ENCODE peak calls at places on chromosomes 2 and 18, in four cellular contexts. U is GM12878, M is SK-N-SH, S is suprapubic skin. O is an unnamed sample. For H3K4me1, the result is how much of the 10 kb centered on the place peaks cover.

GRCh38 chr2:84849271-84849952 is 31.5 kb downstream of the TRABD2A start:
- DNase-seq in S (no peak), U (no peak), M (no peak), O (no peak)

GRCh38 chr18:6537468-6537867 is 122.8 kb upstream of the L3MBTL4 start:
- DNase-seq in U (no peak), S (no peak), M (no peak), O (no peak)

GRCh38 chr18:45621068-45621511 is 5.8 kb downstream of the SLC14A2 start:
- DNase-seq in U (no peak), S (no peak), M (peak), O (no peak)

GRCh38 chr2:30334738-30335426 is 103.5 kb downstream of the LBH start:
- DNase-seq in S (no peak), U (peak), M (peak), O (no peak)

GRCh38 chr2:28978606-28979005 is 2.5 kb upstream of the TOGARAM2 start:
- DNase-seq in S (no peak), U (no peak), M (no peak), O (no peak)

GRCh38 chr2:215832791-215833190 is 180.6 kb downstream of the MREG start:
- DNase-seq in S (no peak), M (no peak), U (no peak), O (peak)

GRCh38 chr2:179850188-179850587 is 11.2 kb downstream of the ZNF385B start:
- DNase-seq in S (no peak), U (no peak), M (no peak), O (no peak)

GRCh38 chr2:20451346-20451745 is 4.5 kb downstream of the RHOB start:
- DNase-seq in U (no peak), M (no peak), S (no peak), O (peak)

GRCh38 chr18:37567994-37568359 is 2.4 kb upstream of the CELF4 start:
- DNase-seq in M (no peak), U (no peak), S (peak), O (no peak)

GRCh38 chr2:150339282-150339681 is 148.2 kb downstream of the RND3 start:
- DNase-seq in U (no peak), S (no peak), M (no peak), O (no peak)

GRCh38 chr2:201854221-201854801 is 48.0 kb downstream of the CDK15 start:
- DNase-seq in S (no peak), M (no peak), U (no peak), O (no peak)

GRCh38 chr2:3198119-3198518 is 179.5 kb downstream of the EIPR1 start:
- DNase-seq in S (no peak), M (peak), U (no peak), O (no peak)

GRCh38 chr18:63067939-63068338 is 251.6 kb downstream of the BCL2 start:
- DNase-seq in M (no peak), S (no peak), U (no peak), O (no peak)

GRCh38 chr2:237556773-237557632 is 9.4 kb upstream of the PRLH start:
- DNase-seq in U (peak), M (no peak), S (no peak), O (no peak)

GRCh38 chr2:159549234-159549633 is 67.1 kb downstream of the BAZ2B start:
- DNase-seq in S (no peak), M (no peak), U (no peak), O (no peak)

GRCh38 chr2:121502781-121503180 is 27.9 kb upstream of the RNU4ATAC start:
- DNase-seq in M (no peak), S (no peak), U (no peak), O (no peak)

GRCh38 chr18:74945774-74946545 is 263.0 kb downstream of the PTGR3 start:
- DNase-seq in S (no peak), M (no peak), U (no peak), O (no peak)

GRCh38 chr2:181025004-181025403 is 44.6 kb downstream of the UBE2E3 start:
- DNase-seq in M (no peak), S (no peak), U (no peak), O (no peak)

GRCh38 chr2:8893978-8894820 is 56.8 kb upstream of the KIDINS220 start:
- DNase-seq in M (no peak), U (no peak), S (no peak), O (no peak)

GRCh38 chr18:68426731-68427315 is 288.1 kb downstream of the TMX3 start:
- DNase-seq in S (no peak), M (no peak), U (no peak), O (no peak)

GRCh38 chr2:84919885-84920580 is 14.6 kb downstream of the TMSB10 start:
- DNase-seq in S (no peak), M (no peak), U (no peak), O (no peak)

GRCh38 chr18:58167073-58167472 is 123.0 kb downstream of the NEDD4L start:
- DNase-seq in M (no peak), S (no peak), U (no peak), O (no peak)

GRCh38 chr2:114442545-114442944 is at the start of gene DPP10:
- DNase-seq in M (no peak), U (no peak), S (no peak), O (no peak)

GRCh38 chr18:35311506-35311905 is 21.5 kb upstream of the ZSCAN30 start:
- DNase-seq in U (no peak), M (no peak), S (no peak), O (no peak)

GRCh38 chr2:10377052-10377746 is 70.9 kb downstream of the ODC1 start:
- DNase-seq in M (no peak), U (no peak), S (no peak), O (no peak)

GRCh38 chr2:148926291-148926961 is 51.4 kb downstream of the KIF5C start:
- DNase-seq in M (peak), U (peak), S (no peak), O (peak)

GRCh38 chr2:181570833-181571661 is 85.9 kb downstream of the CERKL start:
- DNase-seq in S (no peak), M (no peak), U (no peak), O (no peak)

GRCh38 chr2:113167115-113167932 is 6.4 kb upstream of the PSD4 start:
- DNase-seq in U (no peak), M (no peak), S (no peak), O (peak)

GRCh38 chr2:169259402-169259801 is 102.9 kb downstream of the LRP2 start:
- DNase-seq in U (no peak), S (no peak), M (no peak), O (no peak)

GRCh38 chr2:237199082-237199481 is 113.4 kb downstream of the COPS8 start:
- DNase-seq in M (no peak), U (no peak), S (no peak), O (no peak)

GRCh38 chr2:168039885-168040284 is 207.5 kb downstream of the STK39 start:
- DNase-seq in U (no peak), M (no peak), S (no peak), O (no peak)

GRCh38 chr18:29328932-29329331 is 1152.0 kb upstream of the CDH2 start:
- DNase-seq in M (no peak), S (no peak), U (no peak), O (no peak)

GRCh38 chr18:59715966-59716369 is 18.7 kb upstream of the CCBE1 start:
- DNase-seq in U (no peak), S (no peak), M (no peak), O (no peak)

GRCh38 chr18:79954791-79955190 is 3.3 kb upstream of the SLC66A2 start:
- DNase-seq in S (peak), U (no peak), M (no peak), O (no peak)

GRCh38 chr2:120108049-120108448 is 95.2 kb downstream of the EPB41L5 start:
- DNase-seq in M (peak), U (no peak), S (no peak), O (peak)

GRCh38 chr2:209367091-209367747 is 56.6 kb upstream of the MAP2 start:
- DNase-seq in M (no peak), U (no peak), S (no peak), O (no peak)

GRCh38 chr2:196696423-196697073 is 57.0 kb downstream of the CCDC150 start:
- DNase-seq in M (no peak), U (no peak), S (no peak), O (no peak)

GRCh38 chr2:230893338-230893737 is 28.6 kb downstream of the ITM2C start:
- DNase-seq in U (no peak), M (peak), S (no peak), O (no peak)

DNA sequence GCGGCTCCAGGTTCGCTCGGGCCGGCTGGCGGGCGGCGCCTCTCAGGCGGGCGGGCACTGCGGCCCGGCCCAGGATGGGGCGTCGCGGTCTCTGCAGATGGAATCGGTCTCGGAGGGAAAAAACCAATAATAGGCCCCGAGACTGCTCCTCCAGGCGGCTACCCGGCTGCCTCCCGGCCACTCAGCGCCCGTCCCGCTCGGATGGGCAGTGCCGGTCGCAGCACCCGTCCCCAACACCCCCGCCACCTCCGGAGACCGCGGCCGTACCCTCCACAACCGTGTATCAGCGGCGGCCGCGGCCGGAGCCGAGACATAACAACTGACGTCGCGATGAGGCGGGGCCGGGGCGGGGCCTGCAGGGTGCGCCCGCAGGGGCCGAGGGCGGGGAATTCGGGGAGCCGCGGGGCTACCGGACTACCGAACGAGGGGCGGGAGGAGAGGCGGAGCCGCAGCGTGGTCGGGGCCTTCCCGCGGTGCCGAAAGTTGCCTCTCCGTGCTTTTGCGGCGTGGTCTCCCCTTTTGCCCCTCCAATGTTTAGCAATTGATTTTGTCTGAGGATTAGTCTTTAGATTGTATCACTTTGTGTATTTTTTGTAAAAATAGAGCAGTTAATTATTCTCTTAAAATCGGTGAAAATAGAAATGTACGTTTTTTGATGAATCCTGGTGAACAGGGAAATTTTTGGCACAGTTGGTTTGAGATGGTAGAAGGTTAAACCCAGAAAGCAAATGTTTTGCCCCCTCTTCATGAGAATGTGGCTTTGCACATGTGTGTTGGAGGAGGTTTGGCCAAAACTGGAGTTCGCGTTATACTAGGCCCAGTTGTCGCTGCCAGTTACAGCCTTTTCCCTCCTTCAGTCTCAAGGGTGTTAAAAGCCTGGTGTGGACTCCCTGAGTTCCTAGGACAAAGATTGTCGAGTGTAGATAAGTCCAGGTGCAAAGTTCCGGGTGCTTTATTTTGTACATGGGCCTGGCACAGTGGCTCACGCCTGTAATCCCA is at the start of gene RNF103:
- DNase-seq in U (peak), S (peak), M (peak), O (peak)
- TF ChIP-seq EP300 in U (no peak), S (no peak), M (no peak), O (no peak)

DNA sequence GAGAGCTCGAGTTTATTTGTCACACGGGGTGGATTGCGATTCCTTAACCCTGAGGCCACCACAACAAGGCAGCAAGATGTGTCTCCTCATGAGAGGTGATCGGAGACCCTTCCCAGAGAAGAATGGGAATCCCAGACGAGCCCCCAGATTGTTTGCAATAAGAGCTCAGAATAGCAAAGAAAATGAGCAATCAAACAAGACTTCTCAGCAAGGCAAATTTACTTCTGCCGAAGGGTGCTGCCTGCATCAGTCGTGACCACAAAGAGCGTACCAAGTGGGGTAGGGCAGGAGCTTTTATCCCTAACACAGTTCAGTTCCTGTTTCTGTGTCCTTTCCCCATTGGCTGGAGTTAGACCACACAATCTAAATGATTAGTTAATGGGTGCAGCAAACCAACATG is 237.5 kb upstream of the SYT4 start:
- DNase-seq in S (no peak), M (no peak), U (no peak), O (no peak)
- H3K4me1 ChIP-seq in S (under half), M (under half), U (under half), O (under half)

GRCh38 chr2:151483546-151483945 is 73.8 kb downstream of the RIF1 start:
- DNase-seq in M (no peak), U (no peak), S (no peak), O (no peak)
- TF ChIP-seq POLR2AphosphoS5 in M (no peak), U (no peak), S (no peak), O (no peak)

GRCh38 chr18:12948055-12948804 is 419 bp downstream of the SEH1L start:
- DNase-seq in U (peak), S (peak), M (peak), O (peak)
- TF ChIP-seq EP300 in U (no peak), S (no peak), M (no peak), O (no peak)

GRCh38 chr2:208042450-208042849 is 17.1 kb upstream of the PLEKHM3 start:
- DNase-seq in U (no peak), S (no peak), M (no peak), O (no peak)
- H3K4me1 ChIP-seq in U (under half), S (under half), M (under half), O (under half)

GRCh38 chr2:222655406-222655747 is 515 bp downstream of the FARSB start:
- DNase-seq in U (no peak), S (no peak), M (no peak), O (no peak)
- TF ChIP-seq POLR2AphosphoS5 in U (no peak), S (no peak), M (no peak), O (no peak)

O was measured in stomach.